ENCODE peak calls at places on chromosomes 3 and 15, in six cellular contexts. One of them, this sample, is unnamed.

GRCh38 chr3:136667081-136667480 is 85.1 kb downstream of the STAG1 start:
- DNase-seq in right atrium auricular region: no peak
- DNase-seq in activated T-helper 1 cell treated with anti-CD3 and anti-CD28 coated beads, Interleukin-2, amount 50 U/mL, for 16 hours: no peak
- DNase-seq in cardiac fibroblast: no peak
- DNase-seq in CD4-positive, alpha-beta memory T cell: no peak
- DNase-seq in activated CD8-positive, alpha-beta memory T cell treated with anti-CD3 and anti-CD28 coated beads for 48 hours: no peak
- DNase-seq in this sample: no peak

GRCh38 chr3:100783619-100784018 is 74.3 kb downstream of the TFG start:
- DNase-seq in CD4-positive, alpha-beta memory T cell: no peak
- DNase-seq in activated CD8-positive, alpha-beta memory T cell treated with anti-CD3 and anti-CD28 coated beads for 48 hours: no peak
- DNase-seq in right atrium auricular region: no peak
- DNase-seq in activated T-helper 1 cell treated with anti-CD3 and anti-CD28 coated beads, Interleukin-2, amount 50 U/mL, for 16 hours: no peak
- DNase-seq in cardiac fibroblast: no peak
- DNase-seq in this sample: no peak

GRCh38 chr15:45091161-45091560 is 22.8 kb downstream of the DUOX2 start:
- DNase-seq in cardiac fibroblast: peak; percentile 39
- DNase-seq in right atrium auricular region: no peak
- DNase-seq in CD4-positive, alpha-beta memory T cell: no peak
- DNase-seq in activated CD8-positive, alpha-beta memory T cell treated with anti-CD3 and anti-CD28 coated beads for 48 hours: no peak
- DNase-seq in activated T-helper 1 cell treated with anti-CD3 and anti-CD28 coated beads, Interleukin-2, amount 50 U/mL, for 16 hours: no peak
- DNase-seq in this sample: no peak

GRCh38 chr3:181336597-181336996 is 347.1 kb upstream of the DNAJC19 start:
- DNase-seq in cardiac fibroblast: no peak
- DNase-seq in CD4-positive, alpha-beta memory T cell: no peak
- DNase-seq in activated T-helper 1 cell treated with anti-CD3 and anti-CD28 coated beads, Interleukin-2, amount 50 U/mL, for 16 hours: no peak
- DNase-seq in activated CD8-positive, alpha-beta memory T cell treated with anti-CD3 and anti-CD28 coated beads for 48 hours: no peak
- DNase-seq in right atrium auricular region: no peak
- DNase-seq in this sample: no peak

GRCh38 chr3:196012941-196013471 is 68.9 kb downstream of the TFRC start:
- DNase-seq in right atrium auricular region: no peak
- DNase-seq in activated CD8-positive, alpha-beta memory T cell treated with anti-CD3 and anti-CD28 coated beads for 48 hours: no peak
- DNase-seq in activated T-helper 1 cell treated with anti-CD3 and anti-CD28 coated beads, Interleukin-2, amount 50 U/mL, for 16 hours: no peak
- DNase-seq in cardiac fibroblast: no peak
- DNase-seq in CD4-positive, alpha-beta memory T cell: no peak
- DNase-seq in this sample: no peak

GRCh38 chr15:67836477-67836876 is 3.4 kb downstream of the RNU6-1 start:
- DNase-seq in activated T-helper 1 cell treated with anti-CD3 and anti-CD28 coated beads, Interleukin-2, amount 50 U/mL, for 16 hours: no peak
- DNase-seq in activated CD8-positive, alpha-beta memory T cell treated with anti-CD3 and anti-CD28 coated beads for 48 hours: no peak
- DNase-seq in right atrium auricular region: no peak
- DNase-seq in CD4-positive, alpha-beta memory T cell: peak; percentile 54
- DNase-seq in cardiac fibroblast: peak; percentile 56
- DNase-seq in this sample: peak; percentile 51

GRCh38 chr15:97077930-97078329 is 747.4 kb downstream of the NR2F2 start:
- DNase-seq in activated T-helper 1 cell treated with anti-CD3 and anti-CD28 coated beads, Interleukin-2, amount 50 U/mL, for 16 hours: no peak
- DNase-seq in CD4-positive, alpha-beta memory T cell: no peak
- DNase-seq in cardiac fibroblast: no peak
- DNase-seq in right atrium auricular region: no peak
- DNase-seq in activated CD8-positive, alpha-beta memory T cell treated with anti-CD3 and anti-CD28 coated beads for 48 hours: no peak
- DNase-seq in this sample: no peak

GRCh38 chr3:96449803-96450202 is 364.6 kb upstream of the EPHA6 start:
- DNase-seq in CD4-positive, alpha-beta memory T cell: no peak
- DNase-seq in cardiac fibroblast: no peak
- DNase-seq in activated T-helper 1 cell treated with anti-CD3 and anti-CD28 coated beads, Interleukin-2, amount 50 U/mL, for 16 hours: no peak
- DNase-seq in activated CD8-positive, alpha-beta memory T cell treated with anti-CD3 and anti-CD28 coated beads for 48 hours: no peak
- DNase-seq in right atrium auricular region: no peak
- DNase-seq in this sample: no peak

GRCh38 chr3:136276049-136276755 is 26.1 kb downstream of the PCCB start:
- DNase-seq in activated CD8-positive, alpha-beta memory T cell treated with anti-CD3 and anti-CD28 coated beads for 48 hours: no peak
- DNase-seq in cardiac fibroblast: no peak
- DNase-seq in activated T-helper 1 cell treated with anti-CD3 and anti-CD28 coated beads, Interleukin-2, amount 50 U/mL, for 16 hours: no peak
- DNase-seq in CD4-positive, alpha-beta memory T cell: no peak
- DNase-seq in right atrium auricular region: no peak
- DNase-seq in this sample: no peak

GRCh38 chr3:127213381-127213918 is 20.5 kb downstream of the PRR23E start:
- DNase-seq in cardiac fibroblast: no peak
- DNase-seq in right atrium auricular region: peak; percentile 21
- DNase-seq in CD4-positive, alpha-beta memory T cell: no peak
- DNase-seq in activated T-helper 1 cell treated with anti-CD3 and anti-CD28 coated beads, Interleukin-2, amount 50 U/mL, for 16 hours: no peak
- DNase-seq in activated CD8-positive, alpha-beta memory T cell treated with anti-CD3 and anti-CD28 coated beads for 48 hours: no peak
- DNase-seq in this sample: no peak

GRCh38 chr15:68966996-68967395 is 36.7 kb downstream of the SPESP1 start:
- DNase-seq in cardiac fibroblast: no peak
- DNase-seq in activated T-helper 1 cell treated with anti-CD3 and anti-CD28 coated beads, Interleukin-2, amount 50 U/mL, for 16 hours: no peak
- DNase-seq in right atrium auricular region: no peak
- DNase-seq in CD4-positive, alpha-beta memory T cell: no peak
- DNase-seq in activated CD8-positive, alpha-beta memory T cell treated with anti-CD3 and anti-CD28 coated beads for 48 hours: no peak
- DNase-seq in this sample: no peak

GRCh38 chr3:45992820-45993219 is 2.8 kb downstream of the FYCO1 start:
- DNase-seq in activated T-helper 1 cell treated with anti-CD3 and anti-CD28 coated beads, Interleukin-2, amount 50 U/mL, for 16 hours: no peak
- DNase-seq in cardiac fibroblast: peak; percentile 66
- DNase-seq in activated CD8-positive, alpha-beta memory T cell treated with anti-CD3 and anti-CD28 coated beads for 48 hours: no peak
- DNase-seq in CD4-positive, alpha-beta memory T cell: no peak
- DNase-seq in right atrium auricular region: no peak
- DNase-seq in this sample: no peak

GRCh38 chr15:101045835-101046691 is 126.9 kb downstream of the LRRK1 start:
- DNase-seq in CD4-positive, alpha-beta memory T cell: no peak
- DNase-seq in cardiac fibroblast: no peak
- DNase-seq in activated CD8-positive, alpha-beta memory T cell treated with anti-CD3 and anti-CD28 coated beads for 48 hours: no peak
- DNase-seq in right atrium auricular region: peak; percentile 40
- DNase-seq in activated T-helper 1 cell treated with anti-CD3 and anti-CD28 coated beads, Interleukin-2, amount 50 U/mL, for 16 hours: no peak
- DNase-seq in this sample: peak; percentile 21

GRCh38 chr3:123310741-123311140 is 109.0 kb downstream of the SEC22A start:
- DNase-seq in cardiac fibroblast: no peak
- DNase-seq in activated CD8-positive, alpha-beta memory T cell treated with anti-CD3 and anti-CD28 coated beads for 48 hours: no peak
- DNase-seq in right atrium auricular region: no peak
- DNase-seq in activated T-helper 1 cell treated with anti-CD3 and anti-CD28 coated beads, Interleukin-2, amount 50 U/mL, for 16 hours: no peak
- DNase-seq in CD4-positive, alpha-beta memory T cell: no peak
- DNase-seq in this sample: no peak

GRCh38 chr3:111882799-111883198 is 23.7 kb downstream of the PHLDB2 start:
- DNase-seq in right atrium auricular region: no peak
- DNase-seq in activated CD8-positive, alpha-beta memory T cell treated with anti-CD3 and anti-CD28 coated beads for 48 hours: no peak
- DNase-seq in activated T-helper 1 cell treated with anti-CD3 and anti-CD28 coated beads, Interleukin-2, amount 50 U/mL, for 16 hours: no peak
- DNase-seq in cardiac fibroblast: no peak
- DNase-seq in CD4-positive, alpha-beta memory T cell: no peak
- DNase-seq in this sample: no peak

GRCh38 chr3:76824658-76825310 is 215.1 kb upstream of the ROBO2 start:
- DNase-seq in activated T-helper 1 cell treated with anti-CD3 and anti-CD28 coated beads, Interleukin-2, amount 50 U/mL, for 16 hours: no peak
- DNase-seq in CD4-positive, alpha-beta memory T cell: no peak
- DNase-seq in right atrium auricular region: no peak
- DNase-seq in activated CD8-positive, alpha-beta memory T cell treated with anti-CD3 and anti-CD28 coated beads for 48 hours: no peak
- DNase-seq in cardiac fibroblast: no peak
- DNase-seq in this sample: no peak

GRCh38 chr3:48661501-48662139 is 1.1 kb downstream of the CELSR3 start:
- DNase-seq in activated T-helper 1 cell treated with anti-CD3 and anti-CD28 coated beads, Interleukin-2, amount 50 U/mL, for 16 hours: peak; percentile 62
- DNase-seq in CD4-positive, alpha-beta memory T cell: peak; percentile 75
- DNase-seq in right atrium auricular region: peak; percentile 76
- DNase-seq in cardiac fibroblast: peak; percentile 66
- DNase-seq in activated CD8-positive, alpha-beta memory T cell treated with anti-CD3 and anti-CD28 coated beads for 48 hours: peak; percentile 47
- DNase-seq in this sample: peak; percentile 50

GRCh38 chr15:73010154-73011152 is 41.8 kb upstream of the NEO1 start:
- DNase-seq in activated T-helper 1 cell treated with anti-CD3 and anti-CD28 coated beads, Interleukin-2, amount 50 U/mL, for 16 hours: no peak
- DNase-seq in cardiac fibroblast: no peak
- DNase-seq in right atrium auricular region: no peak
- DNase-seq in activated CD8-positive, alpha-beta memory T cell treated with anti-CD3 and anti-CD28 coated beads for 48 hours: no peak
- DNase-seq in CD4-positive, alpha-beta memory T cell: no peak
- DNase-seq in this sample: no peak

GRCh38 chr3:139355502-139355901 is 11.7 kb downstream of the MRPS22 start:
- DNase-seq in cardiac fibroblast: peak; percentile 41
- DNase-seq in activated CD8-positive, alpha-beta memory T cell treated with anti-CD3 and anti-CD28 coated beads for 48 hours: no peak
- DNase-seq in activated T-helper 1 cell treated with anti-CD3 and anti-CD28 coated beads, Interleukin-2, amount 50 U/mL, for 16 hours: no peak
- DNase-seq in CD4-positive, alpha-beta memory T cell: no peak
- DNase-seq in right atrium auricular region: no peak
- DNase-seq in this sample: peak; percentile 42

GRCh38 chr3:54999159-54999558 is 71.3 kb upstream of the LRTM1 start:
- DNase-seq in CD4-positive, alpha-beta memory T cell: no peak
- DNase-seq in activated T-helper 1 cell treated with anti-CD3 and anti-CD28 coated beads, Interleukin-2, amount 50 U/mL, for 16 hours: no peak
- DNase-seq in activated CD8-positive, alpha-beta memory T cell treated with anti-CD3 and anti-CD28 coated beads for 48 hours: no peak
- DNase-seq in cardiac fibroblast: peak; percentile 88
- DNase-seq in right atrium auricular region: no peak
- DNase-seq in this sample: peak; percentile 17

GRCh38 chr15:79989682-79990081 is 18.7 kb upstream of the BCL2A1 start:
- DNase-seq in cardiac fibroblast: peak; percentile 46
- DNase-seq in right atrium auricular region: peak; percentile 23
- DNase-seq in activated T-helper 1 cell treated with anti-CD3 and anti-CD28 coated beads, Interleukin-2, amount 50 U/mL, for 16 hours: no peak
- DNase-seq in activated CD8-positive, alpha-beta memory T cell treated with anti-CD3 and anti-CD28 coated beads for 48 hours: no peak
- DNase-seq in CD4-positive, alpha-beta memory T cell: no peak
- DNase-seq in this sample: no peak

GRCh38 chr3:196287066-196287404 is 491 bp downstream of the PCYT1A start:
- DNase-seq in cardiac fibroblast: peak; percentile 26
- DNase-seq in CD4-positive, alpha-beta memory T cell: no peak
- DNase-seq in activated T-helper 1 cell treated with anti-CD3 and anti-CD28 coated beads, Interleukin-2, amount 50 U/mL, for 16 hours: no peak
- DNase-seq in activated CD8-positive, alpha-beta memory T cell treated with anti-CD3 and anti-CD28 coated beads for 48 hours: peak; percentile 14
- DNase-seq in right atrium auricular region: no peak
- DNase-seq in this sample: no peak

GRCh38 chr15:70647396-70647795 is 116.0 kb downstream of the UACA start:
- DNase-seq in activated T-helper 1 cell treated with anti-CD3 and anti-CD28 coated beads, Interleukin-2, amount 50 U/mL, for 16 hours: no peak
- DNase-seq in CD4-positive, alpha-beta memory T cell: no peak
- DNase-seq in activated CD8-positive, alpha-beta memory T cell treated with anti-CD3 and anti-CD28 coated beads for 48 hours: no peak
- DNase-seq in right atrium auricular region: no peak
- DNase-seq in cardiac fibroblast: peak; percentile 39
- DNase-seq in this sample: no peak

GRCh38 chr3:29827756-29828155 is 546.9 kb downstream of the RBMS3 start:
- DNase-seq in right atrium auricular region: no peak
- DNase-seq in activated CD8-positive, alpha-beta memory T cell treated with anti-CD3 and anti-CD28 coated beads for 48 hours: no peak
- DNase-seq in CD4-positive, alpha-beta memory T cell: no peak
- DNase-seq in cardiac fibroblast: peak; percentile 21
- DNase-seq in activated T-helper 1 cell treated with anti-CD3 and anti-CD28 coated beads, Interleukin-2, amount 50 U/mL, for 16 hours: no peak
- DNase-seq in this sample: no peak

GRCh38 chr3:159786489-159787181 is 202.0 kb upstream of the IL12A start:
- DNase-seq in cardiac fibroblast: no peak
- DNase-seq in right atrium auricular region: no peak
- DNase-seq in activated T-helper 1 cell treated with anti-CD3 and anti-CD28 coated beads, Interleukin-2, amount 50 U/mL, for 16 hours: no peak
- DNase-seq in activated CD8-positive, alpha-beta memory T cell treated with anti-CD3 and anti-CD28 coated beads for 48 hours: no peak
- DNase-seq in CD4-positive, alpha-beta memory T cell: no peak
- DNase-seq in this sample: no peak

GRCh38 chr3:72152551-72153476 is 367.9 kb upstream of the PROK2 start:
- DNase-seq in activated CD8-positive, alpha-beta memory T cell treated with anti-CD3 and anti-CD28 coated beads for 48 hours: no peak
- DNase-seq in cardiac fibroblast: peak; percentile 93
- DNase-seq in activated T-helper 1 cell treated with anti-CD3 and anti-CD28 coated beads, Interleukin-2, amount 50 U/mL, for 16 hours: no peak
- DNase-seq in CD4-positive, alpha-beta memory T cell: no peak
- DNase-seq in right atrium auricular region: peak; percentile 86
- DNase-seq in this sample: peak; percentile 78

This sample was measured in uterus.